ENCODE peak calls at places on chromosome 15, in four cellular contexts. I is BJ, C is H7, E is neural progenitor cell. B is an unnamed sample. For H3K27me3, the result is how much of the 10 kb centered on the place peaks cover.

GRCh38 chr15:25725758-25726157 is 137.4 kb downstream of the ATP10A start:
- DNase-seq in C (no peak), I (no peak), E (no peak), B (no peak)

GRCh38 chr15:93829115-93829849 is 402.1 kb upstream of the MCTP2 start:
- DNase-seq in C (no peak), E (no peak), I (no peak), B (no peak)

GRCh38 chr15:63909819-63910437 is 76.2 kb upstream of the HERC1 start:
- DNase-seq in E (no peak), C (no peak), I (peak), B (no peak)

GRCh38 chr15:75723847-75724660 is 11.4 kb upstream of the CSPG4 start:
- DNase-seq in C (peak), E (peak), I (peak), B (peak)

GRCh38 chr15:99614749-99615288 is 49.0 kb downstream of the MEF2A start:
- DNase-seq in C (no peak), E (no peak), I (no peak), B (no peak)

GRCh38 chr15:68057758-68058157 is 3.6 kb downstream of the PIAS1 start:
- DNase-seq in I (no peak), E (peak), C (peak), B (no peak)

GRCh38 chr15:58549013-58549779 is 117.4 kb downstream of the LIPC start:
- DNase-seq in C (no peak), E (no peak), I (no peak), B (peak)

GRCh38 chr15:68589783-68590710 is 11.3 kb downstream of the CORO2B start:
- DNase-seq in E (no peak), I (no peak), C (no peak), B (no peak)

DNA sequence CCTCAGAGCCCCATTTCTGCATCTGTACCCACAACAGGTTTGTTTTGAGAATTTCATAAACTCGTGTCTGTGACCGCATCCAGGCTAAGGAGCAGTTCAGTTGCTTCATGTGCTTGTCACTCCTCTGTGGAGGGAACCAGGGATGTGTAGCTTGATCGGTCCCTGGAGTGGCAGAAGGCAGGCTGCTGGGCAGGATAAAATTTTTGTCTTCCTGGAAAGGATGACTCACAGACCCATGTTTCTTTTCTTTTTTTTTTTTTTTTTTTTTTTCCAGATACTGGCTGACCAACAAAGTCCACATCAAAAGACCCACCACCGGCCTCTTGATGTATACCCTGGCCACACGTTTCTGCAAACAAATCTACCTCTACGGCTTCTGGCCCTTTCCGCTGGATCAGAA is 70.1 kb downstream of the ST8SIA2 start:
- DNase-seq in E (no peak), I (no peak), C (no peak), B (no peak)
- H3K27me3 ChIP-seq in E (under half), I (under half), C (under half), B (under half)

DNA sequence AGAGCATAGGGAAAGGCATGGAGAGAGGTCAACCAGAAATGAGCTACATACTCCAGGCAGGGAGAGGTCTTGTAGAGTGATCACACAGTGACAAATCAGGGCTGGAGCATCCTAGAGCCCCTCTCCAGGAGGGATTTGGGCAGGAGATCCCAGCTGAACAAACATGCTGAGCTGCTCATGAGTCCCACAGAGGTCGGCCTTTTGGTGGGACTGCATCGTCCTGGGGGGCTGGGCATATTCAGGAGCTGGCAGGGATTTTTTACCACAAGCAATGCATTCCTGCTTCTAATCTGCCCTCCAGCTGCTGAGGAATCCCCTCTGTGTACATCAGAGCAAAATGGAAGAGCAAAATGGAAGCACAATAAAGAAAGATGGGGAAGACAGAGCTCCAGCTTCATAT is 94.9 kb downstream of the NTRK3 start:
- DNase-seq in C (no peak), E (no peak), I (no peak), B (no peak)
- H3K27me3 ChIP-seq in C (under half), E (under half), I (under half), B (under half)

GRCh38 chr15:73750951-73751350 is 2.2 kb downstream of the INSYN1 start:
- DNase-seq in E (no peak), C (no peak), I (no peak), B (no peak)
- H3K27me3 ChIP-seq in E (under half), C (under half), I (under half), B (under half)

DNA sequence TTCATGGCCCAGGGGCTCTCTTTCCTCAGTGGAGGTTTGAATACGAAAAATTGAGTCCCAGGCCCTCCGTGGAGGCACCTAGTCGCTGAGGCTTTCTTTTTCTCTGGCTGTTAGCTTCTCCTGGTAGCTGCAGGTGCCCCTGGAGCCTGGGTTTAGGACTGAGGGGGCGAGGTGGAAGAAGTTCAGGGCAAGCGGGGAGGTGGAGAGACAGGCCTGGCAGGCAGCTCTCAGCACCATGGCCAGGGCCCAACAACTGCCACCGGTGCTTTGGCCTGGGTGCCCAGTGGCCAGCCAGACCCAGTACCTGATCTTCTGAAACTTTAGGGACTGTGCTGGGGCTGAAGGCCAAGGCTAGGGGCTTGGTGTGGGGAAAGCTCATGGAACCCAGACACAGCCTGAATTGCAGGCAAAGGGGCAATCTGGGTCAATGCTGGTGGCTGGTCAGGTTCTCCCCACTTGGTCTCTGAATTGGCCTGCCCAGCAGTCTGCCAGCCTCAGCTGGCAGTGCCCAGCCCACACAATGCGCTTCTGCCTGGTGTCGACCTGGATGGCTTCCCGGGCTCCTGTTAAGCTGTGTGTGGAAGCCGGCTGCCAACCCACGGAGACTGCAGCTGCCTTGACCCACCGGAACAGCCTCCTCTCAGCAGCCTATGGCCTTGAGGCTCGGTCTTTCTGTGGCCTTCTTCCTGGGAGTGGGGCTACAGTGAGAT is 30.3 kb upstream of the POLG start:
- DNase-seq in C (peak), I (no peak), E (peak), B (no peak)
- H3K27me3 ChIP-seq in C (half or more), I (half or more), E (half or more), B (under half)

GRCh38 chr15:39948817-39949216 is 14.9 kb downstream of the EIF2AK4 start:
- DNase-seq in E (no peak), C (no peak), I (no peak), B (no peak)

GRCh38 chr15:39946862-39947261 is 12.9 kb downstream of the EIF2AK4 start:
- DNase-seq in C (no peak), I (no peak), E (no peak), B (no peak)

GRCh38 chr15:39953521-39953920 is 19.6 kb downstream of the EIF2AK4 start:
- DNase-seq in I (no peak), E (no peak), C (no peak), B (no peak)

GRCh38 chr15:39947401-39948197 is 13.7 kb downstream of the EIF2AK4 start:
- DNase-seq in E (no peak), I (no peak), C (no peak), B (no peak)

GRCh38 chr15:39951561-39951960 is 17.6 kb downstream of the EIF2AK4 start:
- DNase-seq in C (no peak), E (no peak), I (no peak), B (no peak)
- H3K27me3 ChIP-seq in C (under half), E (under half), I (under half), B (under half)